ENCODE peak calls at places on chromosomes 11 and 22, in seven cellular contexts. Y is transverse colon, R is fibroblast of lung, H is heart right ventricle, L is lung, I is cardiac muscle cell, C is BE2C. Q is an unnamed sample.
A peak's percentile ranks its signal among the peaks of the same experiment; 100 is the strongest.

GRCh38 chr11:72333657-72334056 is 89.7 kb upstream of the PHOX2A start:
- DNase-seq in Y (no peak), R (peak; percentile 36), H (no peak), L (no peak), I (peak; percentile 41), C (peak; percentile 79), Q (no peak)

GRCh38 chr11:1165256-1166041 is 7.7 kb downstream of the MUC5AC start:
- DNase-seq in Y (peak; percentile 3), R (no peak), H (no peak), L (no peak), I (no peak), C (no peak), Q (no peak)

GRCh38 chr11:68050371-68050841 is 11.6 kb downstream of the TCIRG1 start:
- DNase-seq in Y (no peak), R (no peak), H (no peak), L (no peak), I (no peak), C (peak; percentile 12), Q (no peak)

GRCh38 chr11:40328890-40329617 is 1130.4 kb downstream of the LRRC4C start:
- DNase-seq in Y (peak; percentile 21), R (peak; percentile 100), H (peak; percentile 31), L (peak; percentile 83), I (no peak), C (no peak), Q (no peak)

GRCh38 chr11:108973402-108974119 is 308.7 kb downstream of the DDX10 start:
- DNase-seq in Y (no peak), R (peak; percentile 89), H (no peak), L (no peak), I (no peak), C (no peak), Q (no peak)

GRCh38 chr22:41478891-41479521 is 10.1 kb downstream of the ACO2 start:
- DNase-seq in Y (no peak), R (peak; percentile 6), H (no peak), L (peak; percentile 41), I (no peak), C (peak; percentile 19), Q (no peak)

GRCh38 chr11:130769782-130770565 is 146.3 kb downstream of the SNX19 start:
- DNase-seq in Y (no peak), R (peak; percentile 82), H (no peak), L (no peak), I (no peak), C (no peak), Q (no peak)

GRCh38 chr22:43289976-43290663 is 53.1 kb downstream of the SCUBE1 start:
- DNase-seq in Y (no peak), R (peak; percentile 23), H (no peak), L (peak; percentile 51), I (no peak), C (peak; percentile 74), Q (no peak)

GRCh38 chr11:44556735-44557409 is 8.6 kb upstream of the CD82 start:
- DNase-seq in Y (peak; percentile 65), R (peak; percentile 31), H (peak; percentile 69), L (peak; percentile 59), I (peak; percentile 70), C (peak; percentile 54), Q (peak; percentile 49)

GRCh38 chr22:37675930-37676571 is 615 bp downstream of the LGALS1 start:
- DNase-seq in Y (peak; percentile 50), R (peak; percentile 25), H (peak; percentile 70), L (no peak), I (no peak), C (peak; percentile 37), Q (peak; percentile 47)

GRCh38 chr11:116217006-116217405 is 555.8 kb downstream of the BUD13 start:
- DNase-seq in Y (peak; percentile 34), R (peak; percentile 27), H (peak; percentile 21), L (peak; percentile 56), I (peak; percentile 60), C (no peak), Q (no peak)

GRCh38 chr22:29693671-29694070 is 26.1 kb upstream of the CABP7 start:
- DNase-seq in Y (no peak), R (no peak), H (no peak), L (no peak), I (no peak), C (no peak), Q (no peak)

GRCh38 chr11:88886796-88887195 is 179.0 kb downstream of the GRM5 start:
- DNase-seq in Y (peak; percentile 11), R (no peak), H (no peak), L (no peak), I (peak; percentile 1), C (peak; percentile 44), Q (no peak)
- H3K4me1 ChIP-seq in Y (no peaks in the 10 kb centered on the region), R (no peaks in the 10 kb centered on the region), H (no peaks in the 10 kb centered on the region), L (no peaks in the 10 kb centered on the region), I (no peaks in the 10 kb centered on the region), C (no peaks in the 10 kb centered on the region), Q (no peaks in the 10 kb centered on the region)

GRCh38 chr11:12087075-12087775 is 23.2 kb upstream of the MICAL2 start:
- DNase-seq in Y (peak; percentile 46), R (peak; percentile 81), H (no peak), L (no peak), I (no peak), C (no peak), Q (no peak)
- TF ChIP-seq CTCF in Y (peak; percentile 53), R (peak; percentile 33), H (no peak), L (no peak), I (no peak), C (no peak), Q (no peak)

DNA sequence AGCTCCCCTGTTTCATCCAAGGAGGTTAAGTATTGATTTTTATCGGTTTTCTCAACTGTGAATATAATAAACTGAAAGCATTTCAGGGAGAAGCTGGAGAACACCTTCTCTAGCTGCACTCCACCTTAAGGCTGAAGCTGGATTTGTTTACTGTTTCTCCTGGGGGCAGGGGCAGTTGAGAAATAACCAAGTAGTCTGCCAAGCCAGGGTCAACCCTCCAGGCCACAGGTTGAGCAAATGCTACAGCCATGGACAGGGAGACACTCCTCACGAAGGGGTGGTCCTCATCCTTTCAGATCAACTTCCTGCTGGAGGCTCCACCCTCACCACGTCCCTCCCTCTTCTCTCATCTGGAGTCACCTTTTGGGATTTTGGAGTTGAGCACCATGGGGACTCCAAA is at the start of gene TTC36:
- DNase-seq in Y (no peak), R (no peak), H (no peak), L (no peak), I (no peak), C (no peak), Q (no peak)
- H3K4me1 ChIP-seq in Y (peaks cover 30% of the 10 kb centered on the region), R (peaks cover 3% of the 10 kb centered on the region), H (peaks cover 4% of the 10 kb centered on the region), L (peaks cover 12% of the 10 kb centered on the region), I (no peaks in the 10 kb centered on the region), C (no peaks in the 10 kb centered on the region), Q (peaks cover 8% of the 10 kb centered on the region)

DNA sequence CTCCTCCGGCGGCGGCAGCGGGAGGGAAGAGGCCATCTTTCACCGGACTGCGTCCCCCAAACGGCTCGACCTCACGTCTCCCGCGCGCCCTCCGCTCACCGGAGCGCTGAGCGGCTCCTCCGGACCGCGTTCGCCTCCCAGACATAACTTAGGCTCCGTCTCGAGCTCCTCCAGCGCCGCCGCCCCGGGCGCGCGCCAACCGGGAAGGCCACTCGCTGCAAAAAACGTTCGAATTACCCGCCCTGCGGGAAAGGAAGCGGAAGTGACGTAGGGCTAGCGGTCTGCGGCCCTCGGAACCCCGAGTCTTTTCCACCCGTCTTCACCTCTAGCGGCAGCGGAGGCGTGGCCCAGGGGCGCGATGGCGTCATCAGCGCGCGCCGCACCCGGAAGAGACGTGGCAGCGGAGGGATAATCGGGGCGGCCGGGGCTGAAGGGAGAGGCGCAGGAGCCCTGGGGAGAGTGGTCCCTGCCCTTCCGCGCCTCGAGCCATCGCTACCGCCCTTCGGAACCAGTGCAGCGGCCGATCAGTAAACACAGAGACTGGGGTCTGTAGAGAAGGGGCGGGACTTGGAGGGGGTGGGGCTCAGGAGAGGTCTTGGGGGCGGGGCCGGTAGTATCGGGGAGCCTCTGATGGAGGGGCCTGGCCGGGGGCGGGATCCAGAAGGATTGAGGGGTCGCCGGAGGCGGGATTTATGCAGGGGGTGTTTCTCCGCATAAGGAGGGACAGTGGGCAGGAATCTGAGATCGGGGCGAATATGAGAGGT is at the start of the genes CDCA5 and ZFPL1:
- DNase-seq in Y (peak; percentile 96), R (peak; percentile 93), H (peak; percentile 95), L (peak; percentile 95), I (peak; percentile 97), C (peak; percentile 89), Q (peak; percentile 97)
- TF ChIP-seq CTCF in Y (no peak), R (no peak), H (no peak), L (no peak), I (no peak), C (no peak), Q (no peak)

GRCh38 chr22:17903564-17904295 is 120.6 kb downstream of the MICAL3 start:
- DNase-seq in Y (no peak), R (no peak), H (no peak), L (no peak), I (peak; percentile 33), C (no peak), Q (no peak)
- H3K4me1 ChIP-seq in Y (no peaks in the 10 kb centered on the region), R (no peaks in the 10 kb centered on the region), H (peaks cover 13% of the 10 kb centered on the region), L (peaks cover 5% of the 10 kb centered on the region), I (peaks cover 31% of the 10 kb centered on the region), C (no peaks in the 10 kb centered on the region), Q (peaks cover 9% of the 10 kb centered on the region)

DNA sequence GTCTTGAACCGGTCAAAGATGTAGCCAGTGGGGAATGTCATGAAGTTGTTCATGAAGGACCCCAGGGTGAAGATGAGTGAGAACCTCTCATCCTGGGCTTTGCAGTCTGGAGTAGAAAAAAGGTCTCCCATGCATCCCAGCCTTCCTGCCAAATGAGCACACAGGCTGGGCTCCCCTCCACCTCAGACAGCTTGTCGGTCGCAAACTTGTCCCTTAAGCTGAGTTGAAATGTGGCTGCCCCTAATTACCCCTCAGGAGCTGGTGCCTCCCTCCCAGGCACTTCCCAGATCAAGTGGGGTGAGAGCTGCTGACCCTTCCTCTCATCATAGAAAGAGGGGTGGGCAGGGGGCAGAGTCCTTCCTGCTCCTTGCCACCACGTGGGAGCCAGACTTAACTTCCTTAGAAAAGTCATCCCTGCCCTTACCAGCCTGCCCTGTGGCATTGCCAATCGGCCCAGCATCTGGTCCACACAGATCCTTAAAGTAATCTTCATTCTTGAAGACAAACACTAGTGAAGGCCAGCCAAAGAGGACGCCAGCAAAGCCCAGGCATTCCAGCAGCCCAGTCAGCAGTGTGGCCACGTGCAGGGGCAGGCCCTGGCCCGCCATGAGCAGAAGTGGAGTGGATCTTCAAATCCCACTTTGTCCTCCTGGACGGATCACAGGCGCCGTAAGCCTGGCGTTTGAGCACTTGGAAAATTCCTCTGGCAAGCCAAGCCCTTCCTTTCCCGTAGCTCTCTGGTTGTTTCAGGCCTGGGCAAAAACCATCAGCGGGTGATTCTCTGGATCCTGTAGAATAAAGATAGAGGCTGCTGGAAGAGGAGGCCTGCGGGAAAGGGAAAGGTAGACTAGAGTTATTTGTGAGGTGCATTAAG is 1.1 kb downstream of the SLC43A3 start:
- DNase-seq in Y (peak; percentile 51), R (peak; percentile 30), H (peak; percentile 69), L (peak; percentile 72), I (no peak), C (no peak), Q (peak; percentile 36)
- TF ChIP-seq CTCF in Y (no peak), R (no peak), H (no peak), L (no peak), I (no peak), C (no peak), Q (no peak)

DNA sequence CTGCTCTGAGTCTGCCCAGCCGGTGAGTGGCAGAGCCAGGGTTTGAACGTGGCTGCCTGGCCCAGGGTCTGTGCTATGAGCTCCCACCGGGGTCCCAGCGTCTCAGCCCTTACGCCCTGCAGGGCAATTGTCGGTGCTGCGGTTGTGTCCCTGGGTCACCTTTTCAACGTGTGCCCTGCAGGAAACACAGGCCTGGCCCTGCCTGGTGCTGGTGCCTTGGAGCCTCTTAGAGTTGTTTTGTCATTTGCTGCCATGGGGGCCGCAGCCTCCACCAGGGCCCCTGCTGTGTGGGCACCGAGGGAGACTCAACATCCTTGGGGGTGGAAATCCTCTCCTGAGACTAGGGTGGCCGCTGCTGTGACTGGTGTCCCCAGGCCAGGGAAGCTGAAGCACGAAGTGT is 50.6 kb upstream of the SLC22A12 start:
- DNase-seq in Y (no peak), R (no peak), H (no peak), L (no peak), I (no peak), C (no peak), Q (no peak)
- H3K4me1 ChIP-seq in Y (peaks cover 5% of the 10 kb centered on the region), R (no peaks in the 10 kb centered on the region), H (no peaks in the 10 kb centered on the region), L (no peaks in the 10 kb centered on the region), I (no peaks in the 10 kb centered on the region), C (no peaks in the 10 kb centered on the region), Q (no peaks in the 10 kb centered on the region)

Q was measured in pancreas.